ENCODE peak calls at places on chromosomes 2 and 18, in six cellular contexts. One of them, this sample, is unnamed.

GRCh38 chr2:23988371-23988770 is 21.5 kb upstream of the MFSD2B start:
- DNase-seq in tibial nerve: no peak
- DNase-seq in IMR-90: peak; percentile 4
- DNase-seq in prostate gland: no peak
- DNase-seq in heart left ventricle: no peak
- DNase-seq in ovary: no peak
- DNase-seq in this sample: no peak

GRCh38 chr18:78672862-78673446 is 306.7 kb upstream of the SALL3 start:
- DNase-seq in tibial nerve: no peak
- DNase-seq in IMR-90: no peak
- DNase-seq in prostate gland: no peak
- DNase-seq in heart left ventricle: no peak
- DNase-seq in ovary: no peak
- DNase-seq in this sample: no peak

GRCh38 chr18:37253424-37254255 is 312.0 kb downstream of the CELF4 start:
- DNase-seq in tibial nerve: no peak
- DNase-seq in IMR-90: no peak
- DNase-seq in prostate gland: no peak
- DNase-seq in heart left ventricle: no peak
- DNase-seq in ovary: no peak
- DNase-seq in this sample: peak; percentile 4

GRCh38 chr18:24995056-24995455 is 356.9 kb downstream of the ZNF521 start:
- DNase-seq in tibial nerve: no peak
- DNase-seq in IMR-90: peak; percentile 83
- DNase-seq in prostate gland: no peak
- DNase-seq in heart left ventricle: no peak
- DNase-seq in ovary: no peak
- DNase-seq in this sample: no peak

GRCh38 chr18:24063121-24063731 is 48.7 kb downstream of the TTC39C start:
- DNase-seq in tibial nerve: no peak
- DNase-seq in IMR-90: peak; percentile 78
- DNase-seq in prostate gland: no peak
- DNase-seq in heart left ventricle: no peak
- DNase-seq in ovary: no peak
- DNase-seq in this sample: no peak

GRCh38 chr2:75808039-75808438 is 97.3 kb upstream of the GCFC2 start:
- DNase-seq in tibial nerve: no peak
- DNase-seq in IMR-90: no peak
- DNase-seq in prostate gland: no peak
- DNase-seq in heart left ventricle: no peak
- DNase-seq in ovary: no peak
- DNase-seq in this sample: no peak

GRCh38 chr2:237603718-237604362 is 13.3 kb upstream of the RAB17 start:
- DNase-seq in tibial nerve: peak; percentile 57
- DNase-seq in IMR-90: peak; percentile 80
- DNase-seq in prostate gland: no peak
- DNase-seq in heart left ventricle: peak; percentile 63
- DNase-seq in ovary: no peak
- DNase-seq in this sample: peak; percentile 80

GRCh38 chr18:75581336-75582121 is 154.0 kb upstream of the SMIM21 start:
- DNase-seq in tibial nerve: no peak
- DNase-seq in IMR-90: no peak
- DNase-seq in prostate gland: no peak
- DNase-seq in heart left ventricle: no peak
- DNase-seq in ovary: no peak
- DNase-seq in this sample: no peak

GRCh38 chr2:29583104-29583503 is 338.3 kb downstream of the ALK start:
- DNase-seq in tibial nerve: no peak
- DNase-seq in IMR-90: peak; percentile 54
- DNase-seq in prostate gland: no peak
- DNase-seq in heart left ventricle: no peak
- DNase-seq in ovary: no peak
- DNase-seq in this sample: no peak

GRCh38 chr2:216665717-216666116 is 29.6 kb downstream of the IGFBP5 start:
- DNase-seq in tibial nerve: no peak
- DNase-seq in IMR-90: no peak
- DNase-seq in prostate gland: no peak
- DNase-seq in heart left ventricle: no peak
- DNase-seq in ovary: peak; percentile 63
- DNase-seq in this sample: no peak

GRCh38 chr2:60855989-60856669 is 25.2 kb upstream of the REL start:
- DNase-seq in tibial nerve: no peak
- DNase-seq in IMR-90: no peak
- DNase-seq in prostate gland: no peak
- DNase-seq in heart left ventricle: no peak
- DNase-seq in ovary: no peak
- DNase-seq in this sample: no peak

GRCh38 chr2:223041527-223042109 is 10.4 kb upstream of the KCNE4 start:
- DNase-seq in tibial nerve: peak; percentile 62
- DNase-seq in IMR-90: peak; percentile 99
- DNase-seq in prostate gland: no peak
- DNase-seq in heart left ventricle: peak; percentile 67
- DNase-seq in ovary: peak; percentile 59
- DNase-seq in this sample: peak; percentile 64

GRCh38 chr2:196182439-196183171 is 11.2 kb upstream of the STK17B start:
- DNase-seq in tibial nerve: no peak
- DNase-seq in IMR-90: no peak
- DNase-seq in prostate gland: no peak
- DNase-seq in heart left ventricle: no peak
- DNase-seq in ovary: no peak
- DNase-seq in this sample: no peak

GRCh38 chr2:68263632-68264031 is 11.3 kb upstream of the PPP3R1 start:
- DNase-seq in tibial nerve: no peak
- DNase-seq in IMR-90: no peak
- DNase-seq in prostate gland: no peak
- DNase-seq in heart left ventricle: no peak
- DNase-seq in ovary: no peak
- DNase-seq in this sample: no peak

GRCh38 chr2:71800106-71800809 is 346.9 kb downstream of the DYSF start:
- DNase-seq in tibial nerve: no peak
- DNase-seq in IMR-90: no peak
- DNase-seq in prostate gland: no peak
- DNase-seq in heart left ventricle: peak; percentile 12
- DNase-seq in ovary: no peak
- DNase-seq in this sample: no peak

GRCh38 chr2:173649527-173650219 is 295.0 kb downstream of the CDCA7 start:
- DNase-seq in tibial nerve: peak; percentile 18
- DNase-seq in IMR-90: no peak
- DNase-seq in prostate gland: no peak
- DNase-seq in heart left ventricle: no peak
- DNase-seq in ovary: peak; percentile 13
- DNase-seq in this sample: peak; percentile 7

GRCh38 chr2:142867161-142867560 is 10.3 kb upstream of the KYNU start:
- DNase-seq in tibial nerve: no peak
- DNase-seq in IMR-90: no peak
- DNase-seq in prostate gland: no peak
- DNase-seq in heart left ventricle: no peak
- DNase-seq in ovary: no peak
- DNase-seq in this sample: no peak

GRCh38 chr2:176171331-176172006 is 14.4 kb downstream of the HOXD3 start:
- DNase-seq in tibial nerve: no peak
- DNase-seq in IMR-90: no peak
- DNase-seq in prostate gland: no peak
- DNase-seq in heart left ventricle: no peak
- DNase-seq in ovary: peak; percentile 52
- DNase-seq in this sample: no peak

GRCh38 chr2:86744152-86744551 is 24.1 kb downstream of the RMND5A start:
- DNase-seq in tibial nerve: no peak
- DNase-seq in IMR-90: no peak
- DNase-seq in prostate gland: no peak
- DNase-seq in heart left ventricle: no peak
- DNase-seq in ovary: no peak
- DNase-seq in this sample: no peak

GRCh38 chr18:32308493-32309120 is 118.8 kb downstream of the MEP1B start:
- DNase-seq in tibial nerve: no peak
- DNase-seq in IMR-90: peak; percentile 94
- DNase-seq in prostate gland: no peak
- DNase-seq in heart left ventricle: no peak
- DNase-seq in ovary: no peak
- DNase-seq in this sample: no peak

GRCh38 chr18:50273203-50274043 is 7.1 kb upstream of the CFAP53 start:
- DNase-seq in tibial nerve: no peak
- DNase-seq in IMR-90: no peak
- DNase-seq in prostate gland: no peak
- DNase-seq in heart left ventricle: no peak
- DNase-seq in ovary: no peak
- DNase-seq in this sample: no peak

DNA sequence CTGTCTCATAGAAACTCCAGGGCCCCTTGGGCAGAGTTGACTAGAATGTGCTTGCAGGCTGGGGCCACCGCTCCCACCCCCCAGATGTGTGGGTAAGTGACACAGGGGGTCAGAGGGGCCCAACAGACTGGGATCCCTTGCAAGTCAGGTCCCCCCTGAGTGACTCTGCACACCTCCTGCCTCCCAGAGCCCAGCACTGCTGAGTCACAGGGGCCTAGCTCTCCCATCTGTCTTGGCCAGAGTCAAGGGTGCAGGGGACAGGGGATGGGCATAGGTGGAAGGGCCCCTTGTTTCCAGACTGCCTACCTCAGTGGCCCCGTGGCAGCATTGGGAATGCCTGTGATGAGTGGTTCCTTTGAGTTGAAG is 11.4 kb downstream of the SH2D6 start:
- DNase-seq in tibial nerve: no peak
- DNase-seq in IMR-90: no peak
- DNase-seq in prostate gland: no peak
- DNase-seq in heart left ventricle: no peak
- DNase-seq in ovary: no peak
- DNase-seq in this sample: no peak
- H3K27ac ChIP-seq in tibial nerve: peak overlapping the region; percentile 85
- H3K27ac ChIP-seq in IMR-90: no peak overlapping the region
- H3K27ac ChIP-seq in prostate gland: no peak overlapping the region
- H3K27ac ChIP-seq in heart left ventricle: no peak overlapping the region
- H3K27ac ChIP-seq in ovary: no peak overlapping the region
- H3K27ac ChIP-seq in this sample: no peak overlapping the region

GRCh38 chr2:2744958-2745715 is 414.1 kb upstream of the MYT1L start:
- DNase-seq in tibial nerve: no peak
- DNase-seq in IMR-90: no peak
- DNase-seq in prostate gland: no peak
- DNase-seq in heart left ventricle: no peak
- DNase-seq in ovary: no peak
- DNase-seq in this sample: no peak
- TF ChIP-seq CTCF in tibial nerve: no peak
- TF ChIP-seq CTCF in IMR-90: no peak
- TF ChIP-seq CTCF in prostate gland: no peak
- TF ChIP-seq CTCF in heart left ventricle: no peak
- TF ChIP-seq CTCF in ovary: no peak
- TF ChIP-seq CTCF in this sample: no peak

GRCh38 chr2:45736757-45737704 is 85.6 kb downstream of the PRKCE start:
- DNase-seq in tibial nerve: no peak
- DNase-seq in IMR-90: peak; percentile 61
- DNase-seq in prostate gland: no peak
- DNase-seq in heart left ventricle: no peak
- DNase-seq in ovary: no peak
- DNase-seq in this sample: no peak

GRCh38 chr2:45745231-45745630 is 93.8 kb downstream of the PRKCE start:
- DNase-seq in tibial nerve: no peak
- DNase-seq in IMR-90: no peak
- DNase-seq in prostate gland: peak; percentile 16
- DNase-seq in heart left ventricle: no peak
- DNase-seq in ovary: no peak
- DNase-seq in this sample: no peak

GRCh38 chr2:45743531-45744391 is 92.3 kb downstream of the PRKCE start:
- DNase-seq in tibial nerve: peak; percentile 52
- DNase-seq in IMR-90: peak; percentile 82
- DNase-seq in prostate gland: no peak
- DNase-seq in heart left ventricle: peak; percentile 68
- DNase-seq in ovary: no peak
- DNase-seq in this sample: peak; percentile 11

GRCh38 chr2:45739796-45740485 is 88.5 kb downstream of the PRKCE start:
- DNase-seq in tibial nerve: no peak
- DNase-seq in IMR-90: no peak
- DNase-seq in prostate gland: no peak
- DNase-seq in heart left ventricle: no peak
- DNase-seq in ovary: no peak
- DNase-seq in this sample: no peak

DNA sequence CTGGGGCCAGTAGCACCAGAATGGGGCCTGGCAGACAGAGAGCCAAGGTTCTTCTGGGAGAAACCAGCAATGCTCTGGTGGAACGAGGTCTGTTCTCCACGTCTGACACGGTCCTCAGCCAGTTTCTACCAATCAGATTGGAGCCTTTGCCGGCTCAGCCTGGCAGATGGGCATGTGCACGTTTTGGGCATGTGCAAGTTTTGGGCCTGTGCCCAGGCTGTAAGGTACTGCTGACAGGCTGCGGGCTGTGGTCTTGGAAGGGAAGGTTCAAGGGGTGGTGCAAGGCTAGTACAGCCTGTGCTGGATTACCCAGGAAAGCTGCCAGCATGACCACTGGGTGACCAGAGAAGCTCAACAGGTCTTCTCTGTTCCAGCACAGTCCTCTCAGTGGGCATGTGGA is 90.0 kb downstream of the PRKCE start:
- DNase-seq in tibial nerve: no peak
- DNase-seq in IMR-90: no peak
- DNase-seq in prostate gland: no peak
- DNase-seq in heart left ventricle: peak; percentile 31
- DNase-seq in ovary: no peak
- DNase-seq in this sample: no peak
- TF ChIP-seq POLR2A in tibial nerve: no peak
- TF ChIP-seq POLR2A in IMR-90: no peak
- TF ChIP-seq POLR2A in prostate gland: no peak
- TF ChIP-seq POLR2A in heart left ventricle: no peak
- TF ChIP-seq POLR2A in ovary: no peak
- TF ChIP-seq POLR2A in this sample: no peak

GRCh38 chr2:161029321-161029720 is 130.9 kb upstream of the TANK start:
- DNase-seq in tibial nerve: no peak
- DNase-seq in IMR-90: no peak
- DNase-seq in prostate gland: no peak
- DNase-seq in heart left ventricle: no peak
- DNase-seq in ovary: no peak
- DNase-seq in this sample: no peak

GRCh38 chr2:161033059-161033660 is 127.1 kb upstream of the TANK start:
- DNase-seq in tibial nerve: no peak
- DNase-seq in IMR-90: peak; percentile 57
- DNase-seq in prostate gland: no peak
- DNase-seq in heart left ventricle: no peak
- DNase-seq in ovary: no peak
- DNase-seq in this sample: no peak

GRCh38 chr2:161030260-161031063 is 129.8 kb upstream of the TANK start:
- DNase-seq in tibial nerve: peak; percentile 27
- DNase-seq in IMR-90: peak; percentile 100
- DNase-seq in prostate gland: no peak
- DNase-seq in heart left ventricle: no peak
- DNase-seq in ovary: peak; percentile 15
- DNase-seq in this sample: no peak

GRCh38 chr2:161032635-161033034 is 127.6 kb upstream of the TANK start:
- DNase-seq in tibial nerve: no peak
- DNase-seq in IMR-90: no peak
- DNase-seq in prostate gland: no peak
- DNase-seq in heart left ventricle: no peak
- DNase-seq in ovary: no peak
- DNase-seq in this sample: no peak

DNA sequence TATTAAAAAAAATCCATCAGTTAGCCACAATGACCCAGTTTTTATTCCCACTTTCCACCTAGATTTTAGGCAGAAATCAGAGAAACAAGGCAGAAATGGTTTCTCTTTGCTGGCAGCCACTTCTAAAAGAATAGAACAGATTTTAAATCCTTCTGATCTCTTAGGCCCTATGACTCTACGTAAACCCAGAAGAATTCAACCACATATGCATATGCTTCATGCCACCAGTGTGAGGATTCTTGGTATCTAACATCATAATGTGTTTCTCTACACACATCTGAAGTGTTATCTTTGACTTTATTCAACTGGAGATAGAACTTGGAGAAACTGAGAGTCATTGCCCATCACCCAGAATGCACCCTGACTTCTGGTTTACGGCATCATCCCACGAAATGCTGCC is 128.7 kb upstream of the TANK start:
- DNase-seq in tibial nerve: no peak
- DNase-seq in IMR-90: peak; percentile 39
- DNase-seq in prostate gland: no peak
- DNase-seq in heart left ventricle: no peak
- DNase-seq in ovary: no peak
- DNase-seq in this sample: no peak
- H3K27ac ChIP-seq in tibial nerve: no peak overlapping the region
- H3K27ac ChIP-seq in IMR-90: peak overlapping the region; percentile 99
- H3K27ac ChIP-seq in prostate gland: no peak overlapping the region
- H3K27ac ChIP-seq in heart left ventricle: no peak overlapping the region
- H3K27ac ChIP-seq in ovary: no peak overlapping the region
- H3K27ac ChIP-seq in this sample: no peak overlapping the region